ENCODE peak calls at places on chromosomes 2 and 18, in eight cellular contexts. X is GM23338, J is Karpas-422, Y is HepG2, N is PC-9, D is fibroblast of lung, E is HCT116, T is OCI-LY7. Q is an unnamed sample.

GRCh38 chr2:96145028-96145939 is at the start of gene DUSP2:
- DNase-seq in D (peak), Y (no peak), E (peak), N (peak), X (peak), J (peak), T (peak), Q (peak)

GRCh38 chr2:96681540-96681939 is 39.0 kb downstream of the FER1L5 start:
- DNase-seq in E (no peak), J (no peak), D (no peak), N (no peak), X (no peak), T (no peak), Y (no peak), Q (no peak)

GRCh38 chr18:79718126-79718525 is 38.5 kb downstream of the CTDP1 start:
- DNase-seq in N (no peak), J (no peak), E (no peak), X (no peak), Y (no peak), D (no peak), T (no peak), Q (no peak)

GRCh38 chr2:182129188-182129707 is 143.6 kb downstream of the PPP1R1C start:
- DNase-seq in Y (no peak), T (no peak), N (no peak), D (no peak), J (no peak), X (no peak), E (no peak), Q (no peak)

GRCh38 chr2:27857417-27858172 is 32.6 kb downstream of the RBKS start:
- DNase-seq in E (no peak), X (no peak), D (no peak), J (no peak), T (no peak), N (peak), Y (no peak), Q (peak)

GRCh38 chr2:190791983-190792575 is 88.5 kb upstream of the GLS start:
- DNase-seq in T (no peak), Y (no peak), J (no peak), X (no peak), D (peak), N (peak), E (no peak), Q (no peak)

GRCh38 chr2:205187731-205188130 is 494.6 kb upstream of the NRP2 start:
- DNase-seq in X (no peak), Y (no peak), E (no peak), T (no peak), J (no peak), N (no peak), D (no peak), Q (no peak)

GRCh38 chr2:86300496-86300895 is 36.9 kb downstream of the REEP1 start:
- DNase-seq in N (no peak), E (no peak), J (no peak), Y (no peak), T (no peak), D (no peak), X (no peak), Q (no peak)

GRCh38 chr2:46135230-46135555 is 162.0 kb upstream of the EPAS1 start:
- DNase-seq in T (no peak), D (no peak), N (no peak), X (no peak), E (no peak), Y (no peak), J (no peak), Q (no peak)

GRCh38 chr18:5237083-5237722 is 40.1 kb upstream of the AKAIN1 start:
- DNase-seq in D (peak), E (no peak), N (no peak), J (no peak), T (peak), Y (peak), X (no peak), Q (peak)

GRCh38 chr2:27833931-27834330 is 56.3 kb downstream of the RBKS start:
- DNase-seq in E (no peak), T (no peak), X (peak), J (no peak), D (no peak), N (no peak), Y (no peak), Q (peak)

GRCh38 chr2:146455325-146455724 is 1389.5 kb upstream of the ACVR2A start:
- DNase-seq in Y (no peak), J (no peak), D (no peak), X (no peak), E (no peak), T (no peak), N (no peak), Q (no peak)

GRCh38 chr2:172743143-172743542 is 7.5 kb downstream of the RAPGEF4 start:
- DNase-seq in Y (no peak), E (no peak), J (no peak), N (no peak), X (no peak), D (no peak), T (no peak), Q (no peak)

GRCh38 chr2:37454851-37455762 is 110.7 kb downstream of the QPCT start:
- DNase-seq in D (peak), X (no peak), J (no peak), E (no peak), T (no peak), N (no peak), Y (no peak), Q (peak)

GRCh38 chr2:182911813-182912517 is 45.5 kb upstream of the FRZB start:
- DNase-seq in X (no peak), N (no peak), T (no peak), J (no peak), D (no peak), E (no peak), Y (peak), Q (no peak)

GRCh38 chr2:154875999-154876398 is 177.5 kb downstream of the KCNJ3 start:
- DNase-seq in E (no peak), J (no peak), D (no peak), Y (no peak), T (no peak), X (no peak), N (no peak), Q (no peak)

GRCh38 chr2:242060212-242060835 is 190.8 kb downstream of the RTP5 start:
- DNase-seq in T (no peak), J (peak), E (no peak), Y (no peak), D (peak), X (no peak), N (no peak), Q (peak)

GRCh38 chr2:212021947-212022346 is 516.7 kb downstream of the ERBB4 start:
- DNase-seq in X (no peak), T (no peak), J (no peak), D (peak), Y (peak), N (no peak), E (peak), Q (peak)

GRCh38 chr2:150806336-150806735 is 318.9 kb upstream of the RND3 start:
- DNase-seq in Y (no peak), J (no peak), E (no peak), D (peak), T (no peak), X (no peak), N (no peak), Q (peak)

GRCh38 chr18:48702346-48703032 is 163.7 kb downstream of the CTIF start:
- DNase-seq in Y (no peak), N (no peak), E (no peak), D (no peak), J (no peak), X (no peak), T (no peak), Q (no peak)

GRCh38 chr2:69789129-69789528 is 40.3 kb upstream of the GMCL1 start:
- DNase-seq in T (peak), E (no peak), N (no peak), J (no peak), X (peak), D (peak), Y (peak), Q (peak)

GRCh38 chr2:16181062-16181740 is 240.9 kb downstream of the MYCN start:
- DNase-seq in N (no peak), T (no peak), X (no peak), D (no peak), E (no peak), Y (no peak), J (no peak), Q (no peak)

GRCh38 chr2:1132328-1132964 is 181.8 kb downstream of the SNTG2 start:
- DNase-seq in D (no peak), N (no peak), Y (no peak), E (no peak), T (no peak), X (no peak), J (no peak), Q (no peak)

GRCh38 chr18:32048507-32049091 is 30.0 kb downstream of the RNF125 start:
- DNase-seq in E (no peak), X (no peak), T (peak), Y (peak), N (no peak), D (peak), J (no peak), Q (peak)

GRCh38 chr2:133518646-133519344 is 49.5 kb downstream of the NCKAP5 start:
- DNase-seq in T (no peak), N (no peak), D (no peak), Y (no peak), J (no peak), X (no peak), E (no peak), Q (no peak)

GRCh38 chr18:79393626-79394401 is 1.9 kb upstream of the NFATC1 start:
- DNase-seq in D (peak), X (peak), J (peak), T (peak), Y (peak), N (peak), E (peak), Q (peak)

GRCh38 chr2:214713080-214713830 is 96.2 kb downstream of the BARD1 start:
- DNase-seq in T (no peak), X (no peak), D (no peak), Y (no peak), N (no peak), E (no peak), J (no peak), Q (no peak)

GRCh38 chr2:37825586-37825985 is 99.5 kb upstream of the RMDN2 start:
- DNase-seq in Y (no peak), J (no peak), N (no peak), E (no peak), D (no peak), X (no peak), T (no peak), Q (no peak)

GRCh38 chr2:212766921-212767320 is 228.3 kb upstream of the ERBB4 start:
- DNase-seq in X (no peak), Y (no peak), J (no peak), T (no peak), D (peak), N (no peak), E (no peak), Q (no peak)

GRCh38 chr2:176088048-176088936 is 4.2 kb upstream of the HOXD13 start:
- DNase-seq in D (peak), Y (peak), T (no peak), X (peak), J (peak), E (peak), N (no peak), Q (peak)

GRCh38 chr18:57744211-57744694 is 58.9 kb downstream of the ATP8B1 start:
- DNase-seq in Y (no peak), N (no peak), D (peak), J (no peak), X (no peak), T (no peak), E (no peak), Q (peak)

GRCh38 chr18:2522112-2522511 is 49.2 kb downstream of the METTL4 start:
- DNase-seq in E (no peak), N (no peak), T (no peak), X (no peak), Y (no peak), D (no peak), J (no peak), Q (no peak)

GRCh38 chr2:142871396-142871795 is 6.1 kb upstream of the KYNU start:
- DNase-seq in Y (no peak), T (no peak), E (no peak), X (no peak), J (peak), N (no peak), D (no peak), Q (no peak)

GRCh38 chr2:43174368-43175186 is 51.8 kb downstream of the ZFP36L2 start:
- DNase-seq in X (no peak), Y (no peak), D (no peak), E (no peak), N (no peak), J (no peak), T (peak), Q (no peak)

DNA sequence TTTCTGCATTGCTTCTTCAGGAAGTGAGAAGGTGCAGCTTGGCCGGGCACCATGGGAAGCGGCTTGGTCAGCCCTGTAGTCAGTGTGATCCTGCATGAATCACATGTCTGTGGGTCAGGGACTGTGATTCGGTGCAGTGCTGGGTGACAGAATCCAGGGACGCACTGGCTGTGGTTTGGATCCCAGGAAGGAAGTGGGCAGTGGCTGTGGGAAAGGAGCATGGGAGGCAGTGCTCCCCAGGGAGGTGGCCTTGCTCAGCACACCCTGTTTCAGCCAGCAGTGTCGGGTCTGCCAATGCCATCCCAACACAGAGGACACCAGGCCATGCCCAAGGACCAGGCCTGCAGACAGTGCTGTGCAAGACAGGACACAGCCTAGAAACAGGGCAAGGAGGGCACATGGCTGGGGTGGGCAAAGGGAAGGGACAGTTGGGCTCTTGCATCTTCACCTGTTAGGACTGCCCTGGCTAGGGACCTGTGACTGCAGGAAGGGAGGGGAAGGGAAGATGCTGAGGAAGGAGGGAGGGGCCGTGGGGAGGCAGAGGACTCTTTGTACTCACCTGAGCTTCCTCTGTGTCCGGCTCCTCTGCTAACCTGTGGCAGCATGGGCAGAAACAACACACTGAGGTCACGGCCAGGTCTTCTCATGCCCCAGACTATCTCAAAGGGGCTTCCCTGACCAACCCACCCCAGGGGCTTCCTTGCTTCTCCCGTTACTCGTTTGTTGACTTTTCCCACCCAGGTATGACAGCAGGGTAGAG is 37.2 kb upstream of the DNMT3A start:
- DNase-seq in J (no peak), D (no peak), Y (no peak), N (no peak), E (no peak), T (no peak), X (no peak), Q (peak)
- H2AFZ ChIP-seq in J (no peak), D (no peak), Y (no peak), N (no peak), E (no peak), T (peak), X (no peak), Q (no peak)

GRCh38 chr18:12516049-12516677 is 108.4 kb downstream of the PRELID3A start:
- DNase-seq in Y (no peak), J (no peak), T (no peak), X (no peak), E (no peak), N (no peak), D (peak), Q (peak)
- H2AFZ ChIP-seq in Y (no peak), J (no peak), T (no peak), X (no peak), E (no peak), N (no peak), D (no peak), Q (no peak)

GRCh38 chr18:76433788-76434187 is 61.3 kb downstream of the ZNF516 start:
- DNase-seq in Y (no peak), X (no peak), D (no peak), N (no peak), J (no peak), E (no peak), T (no peak), Q (no peak)

GRCh38 chr18:76436342-76436741 is 58.7 kb downstream of the ZNF516 start:
- DNase-seq in D (no peak), N (no peak), Y (no peak), J (no peak), X (no peak), T (no peak), E (no peak), Q (no peak)

GRCh38 chr18:76437011-76437410 is 58.0 kb downstream of the ZNF516 start:
- DNase-seq in T (no peak), N (no peak), Y (no peak), E (no peak), X (peak), J (no peak), D (no peak), Q (no peak)

GRCh38 chr18:76434452-76434851 is 60.6 kb downstream of the ZNF516 start:
- DNase-seq in D (no peak), N (no peak), E (no peak), J (no peak), T (no peak), X (no peak), Y (no peak), Q (no peak)

GRCh38 chr18:76435321-76435989 is 59.6 kb downstream of the ZNF516 start:
- DNase-seq in X (peak), J (no peak), D (no peak), E (no peak), Y (no peak), N (no peak), T (no peak), Q (no peak)
- H2AFZ ChIP-seq in X (no peak), J (no peak), D (no peak), E (no peak), Y (no peak), N (no peak), T (no peak), Q (no peak)

DNA sequence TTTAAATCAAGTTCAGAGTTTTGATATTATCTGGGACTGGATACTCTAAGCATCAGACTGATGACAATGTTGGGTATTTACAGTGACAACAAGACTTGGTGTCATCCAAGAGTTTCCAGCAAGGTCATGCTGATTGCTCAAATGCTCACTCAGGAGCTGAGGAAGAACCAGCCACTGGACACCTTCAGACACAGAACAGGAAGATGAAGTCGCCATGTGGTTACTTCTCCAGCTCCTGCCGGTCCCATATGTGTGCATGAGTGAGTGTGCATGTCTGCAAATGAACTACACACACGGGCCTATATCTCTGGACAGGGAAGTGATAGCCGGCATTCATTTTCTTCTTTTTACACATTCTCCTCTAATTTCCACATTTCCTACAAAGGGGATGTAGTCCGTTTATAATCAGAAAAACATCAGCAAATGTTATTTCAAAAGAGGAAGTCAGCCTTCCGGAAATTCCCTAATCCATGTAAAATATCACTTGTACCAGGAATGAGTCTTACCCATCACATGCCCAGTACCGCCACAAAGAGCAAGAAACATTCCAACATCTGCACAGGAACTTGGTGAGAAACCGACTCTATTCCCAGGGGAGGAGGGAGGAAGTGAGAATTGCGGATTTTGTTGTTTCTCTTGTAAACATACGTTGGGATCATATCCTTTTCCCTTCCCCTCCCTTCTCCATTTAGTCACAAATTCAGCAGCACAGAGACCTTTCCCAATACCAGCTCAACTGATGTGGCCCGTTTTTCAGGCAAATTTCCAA is 10.8 kb downstream of the RFX8 start:
- DNase-seq in Y (no peak), J (no peak), T (no peak), X (no peak), N (no peak), D (peak), E (no peak), Q (peak)
- H2AFZ ChIP-seq in Y (no peak), J (no peak), T (no peak), X (no peak), N (no peak), D (no peak), E (no peak), Q (peak)

GRCh38 chr18:63421514-63421913 is 762 bp downstream of the VPS4B start:
- DNase-seq in Y (no peak), T (peak), J (no peak), N (no peak), D (no peak), E (no peak), X (no peak), Q (peak)
- H2AFZ ChIP-seq in Y (no peak), T (no peak), J (no peak), N (peak), D (no peak), E (no peak), X (no peak), Q (peak)

GRCh38 chr2:32933756-32934095 is 13.0 kb upstream of the LTBP1 start:
- DNase-seq in Y (no peak), T (no peak), J (no peak), D (no peak), X (no peak), E (no peak), N (no peak), Q (no peak)

GRCh38 chr2:32940598-32940997 is 6.2 kb upstream of the LTBP1 start:
- DNase-seq in E (no peak), J (no peak), T (no peak), N (no peak), D (no peak), X (no peak), Y (no peak), Q (no peak)

GRCh38 chr2:32938934-32939333 is 7.8 kb upstream of the LTBP1 start:
- DNase-seq in D (no peak), E (no peak), N (no peak), Y (no peak), X (no peak), T (no peak), J (no peak), Q (no peak)

GRCh38 chr2:32941944-32942690 is 4.6 kb upstream of the LTBP1 start:
- DNase-seq in Y (no peak), T (peak), X (no peak), J (no peak), N (no peak), E (no peak), D (no peak), Q (no peak)

DNA sequence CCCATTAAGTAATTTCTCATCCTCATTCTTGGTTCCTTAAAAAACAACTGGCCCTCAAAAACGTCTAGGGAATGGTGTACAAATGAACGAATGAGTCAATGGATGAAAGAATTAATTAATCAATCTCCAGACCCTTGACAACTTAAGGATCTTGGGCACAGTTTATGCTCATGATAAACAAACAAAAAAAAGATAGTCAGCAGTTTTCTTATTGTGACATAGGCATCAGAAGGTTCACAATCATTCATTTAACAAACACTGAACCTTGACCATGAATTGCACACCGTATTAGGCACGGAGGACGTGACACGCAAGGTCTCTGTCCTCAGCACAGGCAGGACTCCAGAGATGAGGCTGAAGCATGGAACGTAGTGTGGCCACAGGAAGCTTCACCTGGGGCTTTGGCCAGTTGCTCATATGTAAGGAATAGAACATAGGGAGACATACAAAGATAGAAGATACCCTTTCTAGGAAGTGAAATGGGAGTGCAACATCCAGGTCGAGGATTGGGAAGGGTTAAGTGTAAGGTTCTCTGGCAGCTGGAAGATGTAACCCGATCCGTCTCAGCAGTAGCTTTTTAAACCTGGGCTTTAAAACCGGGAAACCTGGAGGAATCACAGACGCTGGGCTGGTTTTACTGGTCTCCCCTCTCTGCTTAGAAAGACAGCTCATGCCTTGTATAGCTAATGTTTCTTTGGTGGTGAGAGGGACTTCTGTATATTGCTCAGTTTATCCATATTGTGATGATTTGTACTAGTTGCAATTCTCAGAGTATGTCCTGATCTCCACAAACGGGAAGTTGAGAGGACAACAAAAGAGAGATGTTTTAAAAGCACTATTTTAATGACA is 8.9 kb upstream of the LTBP1 start:
- DNase-seq in N (peak), X (peak), T (no peak), D (peak), E (peak), J (no peak), Y (no peak), Q (peak)
- H2AFZ ChIP-seq in N (peak), X (no peak), T (peak), D (peak), E (peak), J (peak), Y (no peak), Q (no peak)

GRCh38 chr2:201696151-201696659 is 2.2 kb downstream of the MPP4 start:
- DNase-seq in Y (no peak), D (peak), E (no peak), N (no peak), T (no peak), J (no peak), X (no peak), Q (peak)
- H2AFZ ChIP-seq in Y (no peak), D (no peak), E (no peak), N (no peak), T (no peak), J (no peak), X (no peak), Q (peak)

Q was measured in GM23248.